ENCODE peak calls at places on chromosomes 11 and 22, in six cellular contexts. One of them, this sample, is unnamed.

GRCh38 chr11:126507646-126508045 is 152.2 kb downstream of the ST3GAL4 start:
- DNase-seq in fibroblast of lung: no peak
- DNase-seq in GM23248: no peak
- DNase-seq in IMR-90: no peak
- DNase-seq in SK-N-SH: no peak
- DNase-seq in mammary epithelial cell: no peak
- DNase-seq in this sample: no peak

GRCh38 chr11:15027011-15027410 is 46.4 kb upstream of the CALCB start:
- DNase-seq in fibroblast of lung: no peak
- DNase-seq in GM23248: no peak
- DNase-seq in IMR-90: no peak
- DNase-seq in SK-N-SH: no peak
- DNase-seq in mammary epithelial cell: peak; percentile 20
- DNase-seq in this sample: no peak

GRCh38 chr11:3043315-3043871 is 13.8 kb downstream of the CARS1 start:
- DNase-seq in fibroblast of lung: peak; percentile 62
- DNase-seq in GM23248: peak; percentile 91
- DNase-seq in IMR-90: no peak
- DNase-seq in SK-N-SH: no peak
- DNase-seq in mammary epithelial cell: no peak
- DNase-seq in this sample: no peak

GRCh38 chr11:13745165-13745564 is 76.7 kb downstream of the FAR1 start:
- DNase-seq in fibroblast of lung: no peak
- DNase-seq in GM23248: peak; percentile 37
- DNase-seq in IMR-90: peak; percentile 2
- DNase-seq in SK-N-SH: no peak
- DNase-seq in mammary epithelial cell: no peak
- DNase-seq in this sample: no peak

GRCh38 chr11:20061766-20062165 is 98.5 kb downstream of the DBX1 start:
- DNase-seq in fibroblast of lung: no peak
- DNase-seq in GM23248: no peak
- DNase-seq in IMR-90: no peak
- DNase-seq in SK-N-SH: no peak
- DNase-seq in mammary epithelial cell: peak; percentile 65
- DNase-seq in this sample: no peak

GRCh38 chr11:44899959-44900358 is 50.7 kb downstream of the TP53I11 start:
- DNase-seq in fibroblast of lung: peak; percentile 75
- DNase-seq in GM23248: peak; percentile 57
- DNase-seq in IMR-90: peak; percentile 71
- DNase-seq in SK-N-SH: peak; percentile 63
- DNase-seq in mammary epithelial cell: peak; percentile 39
- DNase-seq in this sample: peak; percentile 39

GRCh38 chr11:128424867-128425285 is 162.5 kb downstream of the ETS1 start:
- DNase-seq in fibroblast of lung: peak; percentile 23
- DNase-seq in GM23248: peak; percentile 63
- DNase-seq in IMR-90: peak; percentile 66
- DNase-seq in SK-N-SH: peak; percentile 37
- DNase-seq in mammary epithelial cell: no peak
- DNase-seq in this sample: no peak

GRCh38 chr11:96259053-96259837 is 83.8 kb downstream of the MAML2 start:
- DNase-seq in fibroblast of lung: peak; percentile 86
- DNase-seq in GM23248: peak; percentile 87
- DNase-seq in IMR-90: peak; percentile 86
- DNase-seq in SK-N-SH: no peak
- DNase-seq in mammary epithelial cell: peak; percentile 84
- DNase-seq in this sample: peak; percentile 95

GRCh38 chr22:28855355-28856094 is 27.8 kb upstream of the ZNRF3 start:
- DNase-seq in fibroblast of lung: peak; percentile 55
- DNase-seq in GM23248: peak; percentile 61
- DNase-seq in IMR-90: peak; percentile 78
- DNase-seq in SK-N-SH: peak; percentile 71
- DNase-seq in mammary epithelial cell: peak; percentile 50
- DNase-seq in this sample: peak; percentile 72

GRCh38 chr11:2526808-2527381 is 82.1 kb downstream of the KCNQ1 start:
- DNase-seq in fibroblast of lung: no peak
- DNase-seq in GM23248: peak; percentile 38
- DNase-seq in IMR-90: no peak
- DNase-seq in SK-N-SH: no peak
- DNase-seq in mammary epithelial cell: no peak
- DNase-seq in this sample: no peak

GRCh38 chr11:34299284-34299961 is 58.4 kb downstream of the ABTB2 start:
- DNase-seq in fibroblast of lung: no peak
- DNase-seq in GM23248: no peak
- DNase-seq in IMR-90: no peak
- DNase-seq in SK-N-SH: no peak
- DNase-seq in mammary epithelial cell: no peak
- DNase-seq in this sample: no peak

GRCh38 chr22:32080904-32081303 is 37.8 kb downstream of the SLC5A1 start:
- DNase-seq in fibroblast of lung: peak; percentile 44
- DNase-seq in GM23248: peak; percentile 71
- DNase-seq in IMR-90: peak; percentile 47
- DNase-seq in SK-N-SH: peak; percentile 73
- DNase-seq in mammary epithelial cell: peak; percentile 66
- DNase-seq in this sample: peak; percentile 60

GRCh38 chr11:27472398-27473016 is at the start of gene LGR4:
- DNase-seq in fibroblast of lung: peak; percentile 98
- DNase-seq in GM23248: peak; percentile 96
- DNase-seq in IMR-90: peak; percentile 90
- DNase-seq in SK-N-SH: peak; percentile 90
- DNase-seq in mammary epithelial cell: peak; percentile 96
- DNase-seq in this sample: peak; percentile 95

GRCh38 chr11:111785076-111785475 is 18.9 kb upstream of the PPP2R1B start:
- DNase-seq in fibroblast of lung: no peak
- DNase-seq in GM23248: no peak
- DNase-seq in IMR-90: no peak
- DNase-seq in SK-N-SH: no peak
- DNase-seq in mammary epithelial cell: no peak
- DNase-seq in this sample: no peak

GRCh38 chr11:132300283-132300682 is 929.9 kb downstream of the NTM start:
- DNase-seq in fibroblast of lung: no peak
- DNase-seq in GM23248: peak; percentile 34
- DNase-seq in IMR-90: peak; percentile 13
- DNase-seq in SK-N-SH: peak; percentile 42
- DNase-seq in mammary epithelial cell: no peak
- DNase-seq in this sample: peak; percentile 11

GRCh38 chr22:43992331-43992821 is 31.7 kb upstream of the PARVB start:
- DNase-seq in fibroblast of lung: peak; percentile 72
- DNase-seq in GM23248: peak; percentile 97
- DNase-seq in IMR-90: peak; percentile 78
- DNase-seq in SK-N-SH: peak; percentile 33
- DNase-seq in mammary epithelial cell: no peak
- DNase-seq in this sample: peak; percentile 42

DNA sequence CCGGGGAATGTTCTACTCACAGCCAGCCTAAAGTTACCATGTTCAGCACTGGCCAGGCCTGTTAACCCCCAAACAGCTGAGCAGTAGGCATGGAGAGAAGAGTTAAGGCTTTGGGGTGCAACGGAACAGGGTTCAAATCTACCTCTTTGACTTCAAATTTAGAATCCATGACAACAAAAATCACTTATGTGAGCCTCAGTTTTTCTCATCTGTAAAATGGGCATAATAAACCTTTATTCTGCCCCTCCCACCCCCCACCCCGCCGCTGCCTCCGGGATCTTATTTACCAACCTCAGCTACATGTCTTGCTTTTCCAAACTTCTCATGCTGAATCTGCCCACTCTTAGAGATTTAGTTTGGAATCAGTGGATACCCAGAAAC is 112.8 kb upstream of the CRYBB3 start:
- DNase-seq in fibroblast of lung: no peak
- DNase-seq in GM23248: no peak
- DNase-seq in IMR-90: no peak
- DNase-seq in SK-N-SH: no peak
- DNase-seq in mammary epithelial cell: no peak
- DNase-seq in this sample: no peak
- H3K4me1 ChIP-seq in fibroblast of lung: no peaks in the 10 kb centered on the region
- H3K4me1 ChIP-seq in GM23248: no peaks in the 10 kb centered on the region
- H3K4me1 ChIP-seq in IMR-90: no peaks in the 10 kb centered on the region
- H3K4me1 ChIP-seq in SK-N-SH: no peaks in the 10 kb centered on the region
- H3K4me1 ChIP-seq in mammary epithelial cell: peaks cover 8% of the 10 kb centered on the region
- H3K4me1 ChIP-seq in this sample: no peaks in the 10 kb centered on the region

GRCh38 chr11:35661539-35661938 is 1.0 kb upstream of the TRIM44 start:
- DNase-seq in fibroblast of lung: no peak
- DNase-seq in GM23248: peak; percentile 16
- DNase-seq in IMR-90: no peak
- DNase-seq in SK-N-SH: no peak
- DNase-seq in mammary epithelial cell: no peak
- DNase-seq in this sample: no peak
- H3K4me3 ChIP-seq in fibroblast of lung: peak overlapping the region; percentile 70
- H3K4me3 ChIP-seq in GM23248: peak overlapping the region; percentile 96
- H3K4me3 ChIP-seq in IMR-90: peak overlapping the region; percentile 68
- H3K4me3 ChIP-seq in SK-N-SH: no peak overlapping the region
- H3K4me3 ChIP-seq in mammary epithelial cell: peak overlapping the region; percentile 76
- H3K4me3 ChIP-seq in this sample: peak overlapping the region; percentile 74

GRCh38 chr11:64100782-64101358 is 65.0 kb downstream of the MACROD1 start:
- DNase-seq in fibroblast of lung: no peak
- DNase-seq in GM23248: no peak
- DNase-seq in IMR-90: no peak
- DNase-seq in SK-N-SH: no peak
- DNase-seq in mammary epithelial cell: no peak
- DNase-seq in this sample: no peak
- H4K20me1 ChIP-seq in fibroblast of lung: no peaks in the 10 kb centered on the region
- H4K20me1 ChIP-seq in GM23248: no peaks in the 10 kb centered on the region
- H4K20me1 ChIP-seq in IMR-90: peaks cover 3% of the 10 kb centered on the region
- H4K20me1 ChIP-seq in SK-N-SH: no peaks in the 10 kb centered on the region
- H4K20me1 ChIP-seq in mammary epithelial cell: no peaks in the 10 kb centered on the region
- H4K20me1 ChIP-seq in this sample: no peaks in the 10 kb centered on the region

GRCh38 chr11:113567097-113567496 is 91.9 kb upstream of the DRD2 start:
- DNase-seq in fibroblast of lung: no peak
- DNase-seq in GM23248: no peak
- DNase-seq in IMR-90: no peak
- DNase-seq in SK-N-SH: no peak
- DNase-seq in mammary epithelial cell: no peak
- DNase-seq in this sample: no peak

GRCh38 chr11:113571531-113571930 is 96.3 kb upstream of the DRD2 start:
- DNase-seq in fibroblast of lung: no peak
- DNase-seq in GM23248: no peak
- DNase-seq in IMR-90: no peak
- DNase-seq in SK-N-SH: no peak
- DNase-seq in mammary epithelial cell: no peak
- DNase-seq in this sample: no peak

GRCh38 chr11:113570906-113571305 is 95.7 kb upstream of the DRD2 start:
- DNase-seq in fibroblast of lung: no peak
- DNase-seq in GM23248: no peak
- DNase-seq in IMR-90: no peak
- DNase-seq in SK-N-SH: no peak
- DNase-seq in mammary epithelial cell: no peak
- DNase-seq in this sample: no peak

GRCh38 chr11:113563766-113564165 is 88.6 kb upstream of the DRD2 start:
- DNase-seq in fibroblast of lung: no peak
- DNase-seq in GM23248: peak; percentile 15
- DNase-seq in IMR-90: no peak
- DNase-seq in SK-N-SH: no peak
- DNase-seq in mammary epithelial cell: peak; percentile 53
- DNase-seq in this sample: peak; percentile 53

DNA sequence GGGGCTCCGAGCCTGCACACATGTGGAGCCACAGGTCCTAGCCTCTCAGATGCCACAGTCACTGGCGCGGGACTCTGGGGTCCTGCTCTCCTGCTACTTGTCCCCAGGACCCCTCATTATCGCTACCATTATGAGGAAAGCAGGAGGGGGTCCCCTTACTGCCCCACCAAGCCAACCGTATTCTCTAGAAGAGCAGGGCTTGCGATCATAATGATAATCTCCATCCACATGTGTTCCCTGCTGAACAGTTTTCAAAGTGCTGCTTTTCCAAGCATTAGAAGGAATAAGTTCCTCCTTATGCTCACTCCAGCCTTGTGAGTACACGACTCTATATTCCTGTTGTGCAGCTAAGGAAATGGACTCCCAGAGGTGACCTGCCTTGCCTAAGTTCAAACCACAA is 92.7 kb upstream of the DRD2 start:
- DNase-seq in fibroblast of lung: no peak
- DNase-seq in GM23248: no peak
- DNase-seq in IMR-90: no peak
- DNase-seq in SK-N-SH: no peak
- DNase-seq in mammary epithelial cell: no peak
- DNase-seq in this sample: no peak
- H3K4me1 ChIP-seq in fibroblast of lung: no peaks in the 10 kb centered on the region
- H3K4me1 ChIP-seq in GM23248: no peaks in the 10 kb centered on the region
- H3K4me1 ChIP-seq in IMR-90: no peaks in the 10 kb centered on the region
- H3K4me1 ChIP-seq in SK-N-SH: no peaks in the 10 kb centered on the region
- H3K4me1 ChIP-seq in mammary epithelial cell: peaks cover 15% of the 10 kb centered on the region
- H3K4me1 ChIP-seq in this sample: peaks cover 14% of the 10 kb centered on the region

DNA sequence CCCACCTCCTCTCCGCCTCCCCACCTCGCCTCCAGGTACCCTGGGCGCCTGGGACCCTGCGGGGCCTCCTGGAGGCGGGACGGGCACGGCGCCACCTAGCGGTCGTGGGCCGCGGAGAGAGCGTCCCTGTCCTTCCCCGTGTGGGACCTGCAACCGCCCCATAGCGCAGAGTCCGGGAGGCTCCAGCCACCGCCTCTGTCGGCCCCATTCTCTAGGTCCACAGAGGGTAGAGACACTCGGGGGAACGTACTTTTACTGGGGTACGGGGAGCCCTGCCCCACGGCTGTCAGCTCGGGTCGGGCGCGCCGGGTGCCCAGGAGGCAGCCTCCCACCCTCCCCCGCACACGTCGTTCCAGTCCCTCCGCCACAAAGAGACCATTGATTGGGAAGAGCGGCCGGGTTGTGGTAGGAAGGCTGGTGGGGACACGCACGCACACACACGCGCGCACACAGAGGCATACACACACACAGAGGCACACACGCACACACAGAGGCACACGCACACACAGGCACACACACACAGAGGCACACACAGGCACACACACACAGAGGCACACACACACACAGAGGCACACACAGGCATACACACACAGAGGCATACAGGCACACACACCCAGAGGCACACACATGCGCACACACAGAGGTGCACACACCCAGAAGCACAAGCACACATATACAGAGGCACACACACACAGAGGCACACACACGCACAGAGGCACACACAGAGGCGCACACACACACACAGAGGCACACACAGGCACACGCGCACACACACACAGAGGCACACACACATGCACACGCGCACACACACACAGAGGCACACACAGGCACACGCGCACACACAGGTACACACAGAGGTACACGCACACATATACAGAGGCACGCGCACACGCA is 12.6 kb upstream of the NECTIN1 start:
- DNase-seq in fibroblast of lung: no peak
- DNase-seq in GM23248: peak; percentile 45
- DNase-seq in IMR-90: no peak
- DNase-seq in SK-N-SH: no peak
- DNase-seq in mammary epithelial cell: no peak
- DNase-seq in this sample: peak; percentile 60
- H3K4me3 ChIP-seq in fibroblast of lung: no peak overlapping the region
- H3K4me3 ChIP-seq in GM23248: no peak overlapping the region
- H3K4me3 ChIP-seq in IMR-90: no peak overlapping the region
- H3K4me3 ChIP-seq in SK-N-SH: no peak overlapping the region
- H3K4me3 ChIP-seq in mammary epithelial cell: no peak overlapping the region
- H3K4me3 ChIP-seq in this sample: no peak overlapping the region

DNA sequence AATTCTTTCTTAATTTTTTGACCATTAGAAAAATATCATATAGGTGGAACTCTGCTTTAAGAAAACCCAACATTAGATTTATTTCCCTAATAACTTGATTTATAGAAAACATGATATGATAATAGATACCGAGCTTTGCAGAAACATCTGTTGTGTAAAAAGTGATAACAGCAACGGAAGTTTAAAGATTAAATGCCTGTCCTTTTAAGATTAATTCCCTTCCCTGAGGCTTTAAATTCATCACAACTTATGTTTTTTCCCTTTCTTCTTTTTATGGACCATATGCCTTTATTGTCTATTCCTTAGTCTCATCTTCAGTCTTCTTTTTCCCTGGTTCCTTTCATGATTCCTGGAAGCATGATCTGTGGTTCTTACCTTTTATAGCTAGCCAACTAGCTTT is 1.9 kb downstream of the USP47 start:
- DNase-seq in fibroblast of lung: no peak
- DNase-seq in GM23248: no peak
- DNase-seq in IMR-90: no peak
- DNase-seq in SK-N-SH: peak; percentile 8
- DNase-seq in mammary epithelial cell: no peak
- DNase-seq in this sample: no peak
- H4K20me1 ChIP-seq in fibroblast of lung: peaks cover 2% of the 10 kb centered on the region
- H4K20me1 ChIP-seq in GM23248: peaks cover 12% of the 10 kb centered on the region
- H4K20me1 ChIP-seq in IMR-90: peaks cover 46% of the 10 kb centered on the region
- H4K20me1 ChIP-seq in SK-N-SH: peaks cover 59% of the 10 kb centered on the region
- H4K20me1 ChIP-seq in mammary epithelial cell: no peaks in the 10 kb centered on the region
- H4K20me1 ChIP-seq in this sample: peaks cover 42% of the 10 kb centered on the region